ENCODE peak calls at places on chromosomes 1 and 21, in nine cellular contexts. E is aorta; J is Panc1; H is prostate gland; V is sigmoid colon; P is heart left ventricle; A is CD8-positive, alpha-beta T cell; M is esophagus squamous epithelium; T is ovary. U is an unnamed sample.
A peak's percentile ranks its signal among the peaks of the same experiment; 100 is the strongest.

GRCh38 chr1:10604966-10605365 is 130.2 kb downstream of the PEX14 start:
- DNase-seq in E (no peak), J (no peak), H (no peak), V (peak; percentile 35), P (no peak), A (no peak), M (no peak), T (no peak), U (no peak)

GRCh38 chr1:150973258-150973825 is 1.3 kb downstream of the CERS2 start:
- DNase-seq in E (no peak), J (no peak), H (no peak), V (no peak), P (peak; percentile 41), A (no peak), M (no peak), T (peak; percentile 41), U (no peak)

GRCh38 chr1:119453021-119453420 is 38.1 kb downstream of the HSD3B2 start:
- DNase-seq in E (no peak), J (no peak), H (no peak), V (no peak), P (no peak), A (no peak), M (no peak), T (no peak), U (no peak)

GRCh38 chr1:147757015-147757990 is 3.1 kb downstream of the GJA5 start:
- DNase-seq in E (no peak), J (no peak), H (peak; percentile 51), V (no peak), P (no peak), A (no peak), M (no peak), T (no peak), U (no peak)

GRCh38 chr1:68173283-68174172 is 58.8 kb downstream of the WLS start:
- DNase-seq in E (no peak), J (peak; percentile 39), H (no peak), V (no peak), P (no peak), A (no peak), M (no peak), T (no peak), U (no peak)

GRCh38 chr21:33289199-33289819 is 23.1 kb downstream of the IL10RB start:
- DNase-seq in E (peak; percentile 53), J (no peak), H (no peak), V (no peak), P (no peak), A (no peak), M (no peak), T (no peak), U (no peak)

GRCh38 chr1:41622402-41622801 is 137.9 kb upstream of the EDN2 start:
- DNase-seq in E (no peak), J (no peak), H (no peak), V (peak; percentile 12), P (no peak), A (no peak), M (no peak), T (no peak), U (no peak)

GRCh38 chr1:5855196-5855897 is 136.9 kb downstream of the NPHP4 start:
- DNase-seq in E (no peak), J (no peak), H (no peak), V (no peak), P (no peak), A (no peak), M (no peak), T (no peak), U (no peak)

GRCh38 chr1:7588457-7588827 is 182.7 kb upstream of the VAMP3 start:
- DNase-seq in E (peak; percentile 57), J (no peak), H (no peak), V (peak; percentile 44), P (no peak), A (no peak), M (no peak), T (peak; percentile 6), U (no peak)

GRCh38 chr1:211334986-211335385 is 8.4 kb downstream of the TRAF5 start:
- DNase-seq in E (no peak), J (no peak), H (no peak), V (no peak), P (no peak), A (peak; percentile 47), M (no peak), T (no peak), U (no peak)
- H3K4me1 ChIP-seq in E (peaks cover 15% of the 10 kb centered on the region), J (peaks cover 2% of the 10 kb centered on the region), H (peaks cover 4% of the 10 kb centered on the region), V (peaks cover 60% of the 10 kb centered on the region), P (peaks cover 6% of the 10 kb centered on the region), A (peaks cover 86% of the 10 kb centered on the region), M (peaks cover 81% of the 10 kb centered on the region), T (peaks cover 4% of the 10 kb centered on the region), U (no peaks in the 10 kb centered on the region)

GRCh38 chr21:37636152-37636860 is 269.7 kb downstream of the DYRK1A start:
- DNase-seq in E (no peak), J (peak; percentile 50), H (no peak), V (no peak), P (no peak), A (no peak), M (no peak), T (no peak), U (no peak)
- H3K27ac ChIP-seq in E (peak overlapping the region; percentile 81), J (peak overlapping the region; percentile 49), H (no peak overlapping the region), V (no peak overlapping the region), P (no peak overlapping the region), A (no peak overlapping the region), M (no peak overlapping the region), T (no peak overlapping the region), U (no peak overlapping the region)

GRCh38 chr21:17688912-17689874 is 76.5 kb upstream of the BTG3 start:
- DNase-seq in E (no peak), J (no peak), H (peak; percentile 49), V (no peak), P (peak; percentile 44), A (peak; percentile 73), M (no peak), T (peak; percentile 32), U (peak; percentile 10)

GRCh38 chr21:17690078-17690494 is 77.4 kb upstream of the BTG3 start:
- DNase-seq in E (no peak), J (no peak), H (no peak), V (no peak), P (no peak), A (no peak), M (no peak), T (no peak), U (no peak)

GRCh38 chr21:17699524-17700189 is 87.0 kb upstream of the BTG3 start:
- DNase-seq in E (no peak), J (no peak), H (no peak), V (no peak), P (no peak), A (no peak), M (no peak), T (no peak), U (no peak)

GRCh38 chr21:17697474-17697873 is 84.8 kb upstream of the BTG3 start:
- DNase-seq in E (no peak), J (no peak), H (no peak), V (no peak), P (no peak), A (no peak), M (no peak), T (no peak), U (no peak)

GRCh38 chr21:17693801-17694200 is 81.1 kb upstream of the BTG3 start:
- DNase-seq in E (no peak), J (no peak), H (no peak), V (no peak), P (no peak), A (no peak), M (no peak), T (no peak), U (no peak)
- H3K4me1 ChIP-seq in E (no peaks in the 10 kb centered on the region), J (peaks cover 12% of the 10 kb centered on the region), H (no peaks in the 10 kb centered on the region), V (peaks cover 23% of the 10 kb centered on the region), P (peaks cover 16% of the 10 kb centered on the region), A (peaks cover 5% of the 10 kb centered on the region), M (peaks cover 33% of the 10 kb centered on the region), T (peaks cover 4% of the 10 kb centered on the region), U (no peaks in the 10 kb centered on the region)

GRCh38 chr1:37513795-37514349 is 694 bp downstream of the MEAF6 start:
- DNase-seq in E (no peak), J (no peak), H (no peak), V (no peak), P (peak; percentile 31), A (peak; percentile 57), M (no peak), T (peak; percentile 23), U (no peak)
- H3K27ac ChIP-seq in E (no peak overlapping the region), J (peak overlapping the region; percentile 26), H (peak overlapping the region; percentile 96), V (peak overlapping the region; percentile 92), P (peak overlapping the region; percentile 95), A (peak overlapping the region; percentile 78), M (peak overlapping the region; percentile 97), T (no peak overlapping the region), U (peak overlapping the region; percentile 96)

GRCh38 chr1:175864625-175865024 is 121.2 kb upstream of the TNR start:
- DNase-seq in E (no peak), J (no peak), H (no peak), V (no peak), P (no peak), A (no peak), M (no peak), T (no peak), U (no peak)
- H3K4me1 ChIP-seq in E (no peaks in the 10 kb centered on the region), J (no peaks in the 10 kb centered on the region), H (no peaks in the 10 kb centered on the region), V (peaks cover 18% of the 10 kb centered on the region), P (no peaks in the 10 kb centered on the region), A (no peaks in the 10 kb centered on the region), M (no peaks in the 10 kb centered on the region), T (no peaks in the 10 kb centered on the region), U (no peaks in the 10 kb centered on the region)

DNA sequence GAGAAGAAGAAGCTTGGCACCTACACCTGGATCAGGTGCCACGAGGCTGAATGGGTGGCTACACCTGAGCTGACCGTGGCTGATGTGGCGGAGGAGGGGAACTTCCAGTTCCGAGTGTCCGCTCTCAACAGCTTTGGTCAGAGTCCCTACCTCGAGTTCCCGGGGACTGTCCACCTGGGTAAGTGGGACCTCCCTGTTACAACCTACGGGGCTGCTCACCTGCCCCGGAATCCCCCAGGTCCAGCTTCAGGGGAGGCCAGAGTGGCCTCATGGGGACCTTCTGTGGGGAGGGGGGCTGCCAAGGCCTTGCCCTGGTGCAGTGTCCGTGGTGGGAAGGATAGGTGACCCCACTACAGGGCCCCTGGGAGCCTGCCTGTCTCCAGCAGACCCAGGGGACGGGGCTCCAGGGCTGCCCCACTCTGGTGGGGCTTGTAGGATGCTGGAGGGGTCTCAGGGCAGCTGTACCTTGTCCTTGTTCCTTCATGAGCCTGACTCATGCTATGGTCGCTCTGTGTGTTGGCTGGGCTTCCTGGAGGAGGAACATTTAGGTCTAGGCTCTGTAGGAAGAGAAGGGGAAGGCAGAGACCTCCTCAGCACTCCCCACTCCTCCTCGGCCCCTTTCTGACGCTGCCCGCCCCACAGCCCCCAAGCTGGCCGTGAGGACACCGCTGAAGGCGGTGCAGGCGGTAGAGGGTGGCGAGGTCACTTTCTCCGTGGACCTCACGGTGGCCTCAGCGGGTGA is 7.2 kb downstream of the OBSCN start:
- DNase-seq in E (peak; percentile 62), J (no peak), H (no peak), V (no peak), P (no peak), A (no peak), M (no peak), T (no peak), U (no peak)
- H3K27ac ChIP-seq in E (no peak overlapping the region), J (no peak overlapping the region), H (no peak overlapping the region), V (no peak overlapping the region), P (peak overlapping the region; percentile 43), A (no peak overlapping the region), M (no peak overlapping the region), T (no peak overlapping the region), U (peak overlapping the region; percentile 99)

DNA sequence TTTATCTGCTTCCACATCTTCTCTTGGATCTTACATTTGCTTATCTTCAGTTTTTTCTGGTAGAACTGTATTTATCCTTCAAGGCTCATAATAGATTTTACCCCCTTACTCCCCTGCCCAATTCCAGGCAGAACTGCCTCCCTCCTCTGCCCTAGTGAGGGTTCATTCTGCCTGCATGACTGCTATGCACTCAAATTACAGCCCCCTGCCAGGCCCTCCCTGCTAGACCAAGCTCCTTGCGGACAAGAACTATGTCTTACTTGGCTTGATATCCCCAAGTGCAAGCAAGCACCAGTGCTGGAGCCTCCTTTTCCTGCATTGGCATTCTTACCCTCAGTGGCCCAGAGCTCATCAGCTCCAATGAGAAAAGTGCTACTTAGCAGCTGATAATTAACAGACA is 18.1 kb downstream of the MAPKAPK2 start:
- DNase-seq in E (no peak), J (no peak), H (no peak), V (peak; percentile 39), P (peak; percentile 19), A (no peak), M (no peak), T (no peak), U (no peak)
- H3K4me1 ChIP-seq in E (peaks cover 21% of the 10 kb centered on the region), J (peaks cover 24% of the 10 kb centered on the region), H (peaks cover 3% of the 10 kb centered on the region), V (peaks cover 95% of the 10 kb centered on the region), P (peaks cover 98% of the 10 kb centered on the region), A (peaks cover 69% of the 10 kb centered on the region), M (peaks cover 94% of the 10 kb centered on the region), T (peaks cover 23% of the 10 kb centered on the region), U (peaks cover 100% of the 10 kb centered on the region)

U was measured in psoas muscle.